ENCODE peak calls at places on chromosomes 4 and X, in four cellular contexts. One of them, this sample, is unnamed.
A peak's percentile ranks its signal among the peaks of the same experiment; 100 is the strongest.

GRCh38 chr4:86058621-86059020 is 301.2 kb downstream of the MAPK10 start:
- DNase-seq in suprapubic skin: no peak
- DNase-seq in HCT116: no peak
- DNase-seq in stomach: no peak
- DNase-seq in this sample: no peak

GRCh38 chr4:174631901-174632758 is 109.8 kb upstream of the HPGD start:
- DNase-seq in suprapubic skin: no peak
- DNase-seq in HCT116: peak; percentile 24
- DNase-seq in stomach: no peak
- DNase-seq in this sample: no peak

GRCh38 chrX:156000361-156000926 is 2.9 kb downstream of the IL9R start:
- DNase-seq in suprapubic skin: no peak
- DNase-seq in HCT116: no peak
- DNase-seq in stomach: no peak
- DNase-seq in this sample: no peak

GRCh38 chrX:134377537-134377936 is 82.4 kb upstream of the HPRT1 start:
- DNase-seq in suprapubic skin: no peak
- DNase-seq in HCT116: no peak
- DNase-seq in stomach: no peak
- DNase-seq in this sample: no peak

GRCh38 chr4:128338634-128339355 is 51.2 kb upstream of the PGRMC2 start:
- DNase-seq in suprapubic skin: no peak
- DNase-seq in HCT116: no peak
- DNase-seq in stomach: no peak
- DNase-seq in this sample: no peak

GRCh38 chr4:184451726-184452125 is 22.6 kb downstream of the IRF2 start:
- DNase-seq in suprapubic skin: no peak
- DNase-seq in HCT116: no peak
- DNase-seq in stomach: no peak
- DNase-seq in this sample: no peak

GRCh38 chrX:71282514-71283408 is 674 bp upstream of the NONO start:
- DNase-seq in suprapubic skin: no peak
- DNase-seq in HCT116: peak; percentile 4
- DNase-seq in stomach: no peak
- DNase-seq in this sample: no peak

GRCh38 chr4:183008492-183008891 is 90.6 kb upstream of the WWC2 start:
- DNase-seq in suprapubic skin: no peak
- DNase-seq in HCT116: no peak
- DNase-seq in stomach: no peak
- DNase-seq in this sample: no peak

GRCh38 chrX:49838374-49838773 is 9.3 kb downstream of the PAGE4 start:
- DNase-seq in suprapubic skin: no peak
- DNase-seq in HCT116: peak; percentile 16
- DNase-seq in stomach: peak; percentile 34
- DNase-seq in this sample: no peak

GRCh38 chr4:14529653-14530052 is 472.6 kb upstream of the CPEB2 start:
- DNase-seq in suprapubic skin: no peak
- DNase-seq in HCT116: no peak
- DNase-seq in stomach: no peak
- DNase-seq in this sample: no peak

GRCh38 chrX:85111347-85111746 is 107.7 kb downstream of the APOOL start:
- DNase-seq in suprapubic skin: no peak
- DNase-seq in HCT116: no peak
- DNase-seq in stomach: no peak
- DNase-seq in this sample: no peak

GRCh38 chr4:26140150-26140898 is 180.5 kb upstream of the RBPJ start:
- DNase-seq in suprapubic skin: no peak
- DNase-seq in HCT116: no peak
- DNase-seq in stomach: no peak
- DNase-seq in this sample: peak; percentile 80

GRCh38 chr4:85565761-85566480 is 91.0 kb downstream of the ARHGAP24 start:
- DNase-seq in suprapubic skin: no peak
- DNase-seq in HCT116: no peak
- DNase-seq in stomach: no peak
- DNase-seq in this sample: no peak

GRCh38 chr4:141127884-141128283 is 5.4 kb downstream of the RNF150 start:
- DNase-seq in suprapubic skin: no peak
- DNase-seq in HCT116: no peak
- DNase-seq in stomach: no peak
- DNase-seq in this sample: no peak

GRCh38 chrX:153878969-153879653 is 6.9 kb downstream of the L1CAM start:
- DNase-seq in suprapubic skin: no peak
- DNase-seq in HCT116: no peak
- DNase-seq in stomach: no peak
- DNase-seq in this sample: no peak

GRCh38 chrX:10756365-10756915 is 136.1 kb upstream of the MID1 start:
- DNase-seq in suprapubic skin: no peak
- DNase-seq in HCT116: peak; percentile 18
- DNase-seq in stomach: no peak
- DNase-seq in this sample: no peak

GRCh38 chrX:109393859-109394258 is 88.0 kb downstream of the GUCY2F start:
- DNase-seq in suprapubic skin: no peak
- DNase-seq in HCT116: no peak
- DNase-seq in stomach: no peak
- DNase-seq in this sample: no peak

GRCh38 chr4:81421346-81422218 is 50.1 kb downstream of the RASGEF1B start:
- DNase-seq in suprapubic skin: no peak
- DNase-seq in HCT116: no peak
- DNase-seq in stomach: peak; percentile 48
- DNase-seq in this sample: no peak

GRCh38 chr4:106595906-106596305 is 227.3 kb upstream of the GIMD1 start:
- DNase-seq in suprapubic skin: no peak
- DNase-seq in HCT116: no peak
- DNase-seq in stomach: no peak
- DNase-seq in this sample: no peak

GRCh38 chr4:145619639-145619996 is 433 bp downstream of the MMAA start:
- DNase-seq in suprapubic skin: peak; percentile 63
- DNase-seq in HCT116: peak; percentile 28
- DNase-seq in stomach: peak; percentile 77
- DNase-seq in this sample: peak; percentile 67

GRCh38 chr4:104494822-104495559 is at the start of gene CXXC4:
- DNase-seq in suprapubic skin: peak; percentile 68
- DNase-seq in HCT116: peak; percentile 23
- DNase-seq in stomach: peak; percentile 45
- DNase-seq in this sample: peak; percentile 90

GRCh38 chr4:151674804-151675290 is 86.0 kb downstream of the GATB start:
- DNase-seq in suprapubic skin: no peak
- DNase-seq in HCT116: no peak
- DNase-seq in stomach: peak; percentile 70
- DNase-seq in this sample: peak; percentile 79

GRCh38 chrX:41386222-41386990 is 52.4 kb downstream of the DDX3X start:
- DNase-seq in suprapubic skin: no peak
- DNase-seq in HCT116: no peak
- DNase-seq in stomach: no peak
- DNase-seq in this sample: no peak

GRCh38 chrX:74446876-74447275 is 25.6 kb downstream of the SLC16A2 start:
- DNase-seq in suprapubic skin: no peak
- DNase-seq in HCT116: no peak
- DNase-seq in stomach: no peak
- DNase-seq in this sample: no peak

GRCh38 chr4:164056426-164057142 is 562.1 kb downstream of the TMA16 start:
- DNase-seq in suprapubic skin: no peak
- DNase-seq in HCT116: no peak
- DNase-seq in stomach: no peak
- DNase-seq in this sample: no peak

GRCh38 chrX:134528936-134529335 is 69.0 kb downstream of the HPRT1 start:
- DNase-seq in suprapubic skin: no peak
- DNase-seq in HCT116: no peak
- DNase-seq in stomach: no peak
- DNase-seq in this sample: no peak

GRCh38 chrX:110394653-110395052 is 36.0 kb downstream of the RTL9 start:
- DNase-seq in suprapubic skin: no peak
- DNase-seq in HCT116: no peak
- DNase-seq in stomach: no peak
- DNase-seq in this sample: no peak

GRCh38 chr4:169996379-169997245 is 29.6 kb downstream of the MFAP3L start:
- DNase-seq in suprapubic skin: no peak
- DNase-seq in HCT116: no peak
- DNase-seq in stomach: no peak
- DNase-seq in this sample: no peak

GRCh38 chr4:63226236-63226635 is 1183.0 kb downstream of the TECRL start:
- DNase-seq in suprapubic skin: no peak
- DNase-seq in HCT116: no peak
- DNase-seq in stomach: no peak
- DNase-seq in this sample: no peak

GRCh38 chr4:40438384-40439026 is 103.4 kb downstream of the CHRNA9 start:
- DNase-seq in suprapubic skin: no peak
- DNase-seq in HCT116: no peak
- DNase-seq in stomach: no peak
- DNase-seq in this sample: no peak

GRCh38 chrX:47815901-47816845 is 20.5 kb upstream of the ZNF81 start:
- DNase-seq in suprapubic skin: no peak
- DNase-seq in HCT116: no peak
- DNase-seq in stomach: no peak
- DNase-seq in this sample: no peak

GRCh38 chrX:30889147-30890125 is at the start of gene TAB3:
- DNase-seq in suprapubic skin: peak; percentile 96
- DNase-seq in HCT116: peak; percentile 93
- DNase-seq in stomach: peak; percentile 96
- DNase-seq in this sample: peak; percentile 97
- TF ChIP-seq POLR2AphosphoS5 in suprapubic skin: peak; percentile 62
- TF ChIP-seq POLR2AphosphoS5 in HCT116: peak; percentile 39
- TF ChIP-seq POLR2AphosphoS5 in stomach: peak; percentile 88
- TF ChIP-seq POLR2AphosphoS5 in this sample: peak; percentile 69

DNA sequence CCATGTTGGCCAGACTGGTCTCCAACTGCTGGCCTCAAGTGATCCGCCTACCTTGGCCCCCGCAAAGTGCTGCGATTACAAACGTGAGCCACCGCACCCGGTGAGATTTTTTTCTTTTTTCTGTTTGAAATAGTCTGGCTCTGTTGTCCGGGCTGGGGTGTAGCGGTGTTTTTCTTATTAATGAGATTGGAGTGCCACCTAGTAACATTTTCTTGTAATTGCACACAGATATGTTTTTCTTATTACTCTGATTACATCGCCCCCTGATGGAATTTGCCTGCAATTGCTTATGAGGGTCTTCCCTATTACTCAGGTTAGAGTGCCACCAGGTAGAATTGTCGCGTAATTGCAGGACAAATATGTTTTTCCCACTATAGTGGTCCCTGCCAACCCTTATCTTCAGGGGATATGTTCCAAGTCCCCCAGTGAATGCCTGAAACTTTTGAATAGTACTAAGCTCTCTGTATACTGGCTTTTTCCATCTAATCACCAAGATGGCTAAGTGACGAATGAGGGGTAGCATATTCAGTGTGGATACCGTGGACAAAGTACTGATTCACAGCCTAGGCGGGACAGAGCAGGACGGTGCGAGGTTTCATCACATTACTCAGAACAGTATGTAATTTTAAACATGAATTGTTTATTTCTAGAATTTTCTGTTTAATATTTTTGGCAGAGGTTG is 8.6 kb upstream of the PDHA1 start:
- DNase-seq in suprapubic skin: no peak
- DNase-seq in HCT116: peak; percentile 40
- DNase-seq in stomach: no peak
- DNase-seq in this sample: no peak
- TF ChIP-seq POLR2A in suprapubic skin: no peak
- TF ChIP-seq POLR2A in HCT116: no peak
- TF ChIP-seq POLR2A in stomach: no peak
- TF ChIP-seq POLR2A in this sample: no peak

DNA sequence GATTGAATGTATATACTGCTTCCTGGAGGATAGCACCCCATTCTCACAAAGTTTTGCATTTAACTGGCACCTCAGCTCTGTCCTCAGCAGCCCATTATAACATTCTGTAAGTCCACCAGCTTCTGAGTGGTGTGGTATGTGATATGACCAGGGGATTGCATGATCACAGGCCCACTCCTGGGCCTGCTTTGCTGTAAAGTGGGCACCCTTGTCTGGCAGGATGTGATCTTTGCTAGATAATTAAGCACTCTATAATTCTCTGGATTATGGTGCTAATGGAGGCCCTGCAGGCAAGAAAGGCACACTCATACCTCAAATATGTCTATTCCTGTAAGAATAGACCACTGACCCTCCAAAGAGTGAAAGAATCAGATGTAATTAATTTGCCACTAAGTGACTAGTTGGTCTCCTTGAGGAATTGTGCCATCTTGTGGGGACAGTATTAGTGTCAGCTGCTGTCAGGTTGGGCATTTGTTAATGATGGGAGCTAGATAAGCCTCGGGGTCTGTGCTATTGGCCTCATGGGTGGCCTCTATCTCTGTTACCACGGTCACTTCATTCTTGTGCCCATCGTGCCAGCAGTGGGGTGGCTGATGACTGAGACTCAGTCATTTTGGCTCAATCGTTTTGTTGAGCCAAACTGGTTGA is 2.2 kb upstream of the CFI start:
- DNase-seq in suprapubic skin: no peak
- DNase-seq in HCT116: peak; percentile 51
- DNase-seq in stomach: no peak
- DNase-seq in this sample: no peak
- TF ChIP-seq CTCF in suprapubic skin: no peak
- TF ChIP-seq CTCF in HCT116: peak; percentile 56
- TF ChIP-seq CTCF in stomach: no peak
- TF ChIP-seq CTCF in this sample: no peak

GRCh38 chrX:65706041-65706828 is 38.8 kb downstream of the MSN start:
- DNase-seq in suprapubic skin: no peak
- DNase-seq in HCT116: no peak
- DNase-seq in stomach: no peak
- DNase-seq in this sample: no peak
- TF ChIP-seq POLR2AphosphoS5 in suprapubic skin: no peak
- TF ChIP-seq POLR2AphosphoS5 in HCT116: no peak
- TF ChIP-seq POLR2AphosphoS5 in stomach: no peak
- TF ChIP-seq POLR2AphosphoS5 in this sample: no peak

DNA sequence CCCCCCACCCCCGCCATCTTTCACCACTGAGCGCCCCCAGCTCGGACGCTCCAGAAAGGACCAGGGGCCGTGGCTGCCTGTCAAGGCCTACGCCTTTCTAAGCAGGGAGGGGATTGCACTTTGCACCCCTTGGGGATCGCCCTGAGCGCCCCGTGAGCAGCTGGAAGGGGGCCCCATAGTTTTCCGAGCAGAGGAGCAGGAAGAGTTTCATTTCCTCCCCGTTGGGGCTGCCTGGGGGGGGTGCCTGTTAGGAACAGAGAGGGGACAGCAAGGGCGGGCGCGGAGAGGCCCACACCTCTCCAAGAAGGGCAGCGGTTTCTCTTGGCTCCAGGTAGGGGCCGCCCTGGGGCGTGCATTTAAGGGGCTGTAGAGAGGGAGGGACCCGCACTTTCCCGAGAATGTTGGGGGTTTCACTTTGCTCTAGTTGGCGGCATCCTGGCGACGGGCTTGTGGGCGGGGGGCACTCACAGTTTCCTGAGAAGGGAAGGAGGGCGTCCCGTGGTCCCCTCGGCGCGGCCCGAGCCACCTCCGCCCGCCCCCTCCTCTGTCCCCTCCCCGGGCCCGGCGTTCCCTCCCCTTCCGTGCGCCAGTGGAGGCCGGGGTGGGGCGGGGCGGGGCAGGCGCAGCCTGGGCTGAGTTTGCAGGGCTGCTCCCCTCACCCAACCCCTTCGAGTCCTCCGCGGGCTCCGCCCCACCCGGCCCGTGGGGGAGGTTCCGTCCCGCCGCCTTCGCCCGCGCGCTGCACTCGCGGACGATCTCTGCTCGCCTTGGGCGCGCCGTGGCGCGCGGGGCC is 82.3 kb upstream of the CD99 start:
- DNase-seq in suprapubic skin: peak; percentile 91
- DNase-seq in HCT116: peak; percentile 48
- DNase-seq in stomach: peak; percentile 89
- DNase-seq in this sample: peak; percentile 91
- TF ChIP-seq POLR2A in suprapubic skin: no peak
- TF ChIP-seq POLR2A in HCT116: peak; percentile 51
- TF ChIP-seq POLR2A in stomach: no peak
- TF ChIP-seq POLR2A in this sample: no peak

GRCh38 chr4:94595880-94596483 is 144.2 kb downstream of the PDLIM5 start:
- DNase-seq in suprapubic skin: no peak
- DNase-seq in HCT116: peak; percentile 32
- DNase-seq in stomach: no peak
- DNase-seq in this sample: no peak
- TF ChIP-seq CTCF in suprapubic skin: peak; percentile 45
- TF ChIP-seq CTCF in HCT116: peak; percentile 38
- TF ChIP-seq CTCF in stomach: no peak
- TF ChIP-seq CTCF in this sample: peak; percentile 43